ENCODE peak calls at places on chromosomes 1 and 21, in seven cellular contexts. E is stimulated activated CD8-positive, alpha-beta memory T cell treated with anti-CD3 and anti-CD28 coated beads, Interleukin-15, amount 100 ng/mL, for 4 hours; T is esophagus squamous epithelium; H is GM10248; Q is effector memory CD8-positive, alpha-beta T cell; P is C1 segment of cervical spinal cord; C is HS-27A. Z is an unnamed sample.
A peak's percentile ranks its signal among the peaks of the same experiment; 100 is the strongest.

GRCh38 chr1:94543003-94543402 is 1.4 kb upstream of the F3 start:
- DNase-seq in E (no peak), T (no peak), H (no peak), C (no peak), Q (no peak), P (no peak), Z (no peak)

GRCh38 chr1:227788279-227789041 is 27.0 kb upstream of the PRSS38 start:
- DNase-seq in C (no peak), P (no peak), Q (peak; percentile 63), H (peak; percentile 82), T (no peak), E (no peak), Z (no peak)

GRCh38 chr1:202176949-202177927 is 16.4 kb upstream of the LGR6 start:
- DNase-seq in H (no peak), Q (no peak), C (no peak), P (no peak), E (no peak), T (no peak), Z (no peak)

GRCh38 chr21:34202553-34203332 is 129.4 kb downstream of the MRPS6 start:
- DNase-seq in P (peak; percentile 35), E (no peak), C (no peak), T (no peak), Q (no peak), H (no peak), Z (no peak)

GRCh38 chr1:3356827-3357457 is 97.5 kb upstream of the ARHGEF16 start:
- DNase-seq in E (no peak), C (no peak), H (no peak), Q (no peak), T (no peak), P (no peak), Z (no peak)

GRCh38 chr1:3473381-3473844 is 18.9 kb downstream of the ARHGEF16 start:
- DNase-seq in P (no peak), T (no peak), C (peak; percentile 22), Q (no peak), H (no peak), E (no peak), Z (no peak)

GRCh38 chr1:174874337-174875053 is 125.3 kb upstream of the CACYBP start:
- DNase-seq in C (no peak), P (no peak), T (no peak), E (no peak), H (peak; percentile 39), Q (no peak), Z (no peak)

GRCh38 chr1:111965781-111966453 is 23.6 kb downstream of the KCND3 start:
- DNase-seq in P (no peak), E (no peak), T (no peak), C (no peak), Q (no peak), H (no peak), Z (no peak)

GRCh38 chr1:61639218-61639617 is 85.7 kb downstream of the TM2D1 start:
- DNase-seq in H (no peak), E (no peak), C (no peak), T (no peak), Q (no peak), P (no peak), Z (no peak)

GRCh38 chr1:145962157-145963102 is 1.9 kb downstream of the ANKRD34A start:
- DNase-seq in Q (no peak), E (no peak), P (peak; percentile 42), T (no peak), H (peak; percentile 37), C (no peak), Z (peak; percentile 13)

GRCh38 chr1:85413169-85413568 is 51.8 kb downstream of the DDAH1 start:
- DNase-seq in Q (no peak), C (no peak), E (no peak), P (no peak), T (no peak), H (no peak), Z (no peak)

GRCh38 chr1:31762726-31763670 is 1.1 kb downstream of the ADGRB2 start:
- DNase-seq in P (peak; percentile 62), T (no peak), Q (peak; percentile 64), H (peak; percentile 66), E (peak; percentile 23), C (no peak), Z (peak; percentile 66)

GRCh38 chr1:223016890-223017289 is 126.2 kb downstream of the TLR5 start:
- DNase-seq in C (no peak), P (no peak), T (no peak), E (no peak), H (no peak), Q (no peak), Z (no peak)

GRCh38 chr1:112672009-112672408 is 2.5 kb upstream of the MOV10 start:
- DNase-seq in C (no peak), T (no peak), E (no peak), H (no peak), P (no peak), Q (no peak), Z (no peak)

GRCh38 chr1:24562625-24563024 is 6.7 kb downstream of the NCMAP start:
- DNase-seq in C (no peak), H (no peak), E (no peak), Q (no peak), T (no peak), P (no peak), Z (no peak)

GRCh38 chr1:227886503-227886961 is 61.2 kb downstream of the WNT9A start:
- DNase-seq in H (no peak), P (no peak), E (no peak), Q (no peak), C (no peak), T (no peak), Z (no peak)

GRCh38 chr1:58620259-58620658 is 43.2 kb upstream of the TACSTD2 start:
- DNase-seq in H (no peak), C (no peak), T (no peak), E (no peak), Q (no peak), P (no peak), Z (no peak)

GRCh38 chr1:56617141-56617540 is 28.0 kb upstream of the PRKAA2 start:
- DNase-seq in P (no peak), C (no peak), H (no peak), Q (no peak), E (no peak), T (no peak), Z (no peak)

GRCh38 chr1:1847061-1847460 is 43.8 kb downstream of the GNB1 start:
- DNase-seq in C (no peak), H (no peak), Q (no peak), T (no peak), P (no peak), E (no peak), Z (no peak)

GRCh38 chr1:221778535-221779142 is 36.8 kb upstream of the DUSP10 start:
- DNase-seq in E (no peak), T (no peak), H (peak; percentile 29), P (no peak), C (no peak), Q (peak; percentile 50), Z (peak; percentile 18)

GRCh38 chr21:38806942-38807284 is 1.2 kb downstream of the ETS2 start:
- DNase-seq in H (no peak), E (no peak), T (no peak), Q (no peak), C (no peak), P (no peak), Z (no peak)

GRCh38 chr1:209040351-209040750 is 543.2 kb upstream of the CAMK1G start:
- DNase-seq in Q (no peak), H (no peak), P (no peak), T (no peak), C (no peak), E (no peak), Z (no peak)

GRCh38 chr1:186188736-186189135 is 186.3 kb downstream of the TPR start:
- DNase-seq in E (no peak), P (no peak), C (no peak), T (no peak), Q (no peak), H (no peak), Z (no peak)

GRCh38 chr1:114428083-114428754 is 82.8 kb downstream of the TRIM33 start:
- DNase-seq in Q (peak; percentile 23), E (no peak), T (no peak), H (no peak), C (no peak), P (no peak), Z (peak; percentile 7)

GRCh38 chr1:245258271-245258920 is 103.6 kb downstream of the KIF26B start:
- DNase-seq in H (no peak), E (no peak), C (no peak), P (no peak), Q (no peak), T (no peak), Z (no peak)

GRCh38 chr1:174358786-174359453 is 88.8 kb upstream of the GPR52 start:
- DNase-seq in H (no peak), Q (no peak), E (no peak), P (no peak), C (no peak), T (no peak), Z (no peak)

GRCh38 chr1:53703174-53703573 is 35.8 kb downstream of the GLIS1 start:
- DNase-seq in Q (no peak), E (no peak), P (no peak), H (no peak), C (no peak), T (no peak), Z (no peak)

GRCh38 chr1:172745014-172745413 is 86.1 kb downstream of the FASLG start:
- DNase-seq in Q (peak; percentile 51), C (no peak), H (peak; percentile 49), T (no peak), E (no peak), P (no peak), Z (no peak)

GRCh38 chr1:69271569-69271968 is 296.2 kb upstream of the LRRC7 start:
- DNase-seq in C (no peak), H (no peak), E (no peak), P (no peak), Q (no peak), T (no peak), Z (no peak)

GRCh38 chr1:51649593-51650091 is 32.8 kb downstream of the OSBPL9 start:
- DNase-seq in C (no peak), T (no peak), H (no peak), E (no peak), P (no peak), Q (no peak), Z (no peak)

GRCh38 chr1:223849352-223849751 is 3.6 kb upstream of the TP53BP2 start:
- DNase-seq in T (no peak), E (no peak), P (no peak), H (no peak), C (no peak), Q (no peak), Z (no peak)

GRCh38 chr1:116557323-116557878 is 13.4 kb downstream of the CD58 start:
- DNase-seq in T (no peak), E (no peak), C (no peak), Q (no peak), H (no peak), P (no peak), Z (no peak)

GRCh38 chr1:24914226-24915069 is 15.6 kb downstream of the RUNX3 start:
- DNase-seq in C (no peak), Q (no peak), T (no peak), H (no peak), P (peak; percentile 11), E (no peak), Z (no peak)

GRCh38 chr1:192907545-192908243 is 98.9 kb downstream of the RGS2 start:
- DNase-seq in E (no peak), H (no peak), T (no peak), P (no peak), C (no peak), Q (no peak), Z (no peak)